ENCODE peak calls at places on chromosomes 2 and 18, in nine cellular contexts. I is endothelial cell, K is stomach, L is pancreas, F is BE2C, N is AG10803, B is NB4, W is uterus, S is heart right ventricle. T is an unnamed sample.
A peak's percentile ranks its signal among the peaks of the same experiment; 100 is the strongest.

GRCh38 chr2:152223997-152224396 is 48.4 kb upstream of the STAM2 start:
- DNase-seq in W (peak; percentile 27), N (no peak), K (no peak), I (no peak), L (no peak), S (no peak), F (no peak), B (no peak), T (no peak)

GRCh38 chr2:5846881-5847280 is 154.7 kb downstream of the SOX11 start:
- DNase-seq in I (no peak), B (no peak), K (no peak), S (no peak), N (peak; percentile 13), L (no peak), F (no peak), W (no peak), T (no peak)

GRCh38 chr2:25279091-25279651 is 62.6 kb downstream of the DNMT3A start:
- DNase-seq in I (no peak), B (peak; percentile 87), N (peak; percentile 28), L (peak; percentile 68), S (peak; percentile 50), F (peak; percentile 49), W (peak; percentile 66), K (peak; percentile 35), T (peak; percentile 54)

GRCh38 chr2:11073251-11073650 is 82.0 kb upstream of the SLC66A3 start:
- DNase-seq in K (peak; percentile 42), L (peak; percentile 39), N (peak; percentile 40), F (peak; percentile 52), B (peak; percentile 56), W (no peak), S (no peak), I (peak; percentile 74), T (no peak)

GRCh38 chr18:5972298-5972697 is 77.0 kb upstream of the TMEM200C start:
- DNase-seq in S (peak; percentile 27), N (no peak), I (no peak), B (no peak), K (no peak), F (no peak), L (no peak), W (no peak), T (no peak)

GRCh38 chr18:8699948-8700347 is 5.4 kb upstream of the MTCL1 start:
- DNase-seq in F (no peak), N (peak; percentile 94), I (no peak), B (peak; percentile 15), L (no peak), S (no peak), W (no peak), K (no peak), T (no peak)

GRCh38 chr2:84904717-84905174 is 710 bp upstream of the TMSB10 start:
- DNase-seq in N (peak; percentile 52), I (peak; percentile 56), B (peak; percentile 71), K (peak; percentile 83), S (peak; percentile 79), W (peak; percentile 71), F (no peak), L (peak; percentile 69), T (no peak)

GRCh38 chr18:48393776-48394175 is 15.4 kb downstream of the ZBTB7C start:
- DNase-seq in N (no peak), W (peak; percentile 31), S (no peak), K (no peak), L (no peak), I (no peak), B (no peak), F (no peak), T (no peak)

GRCh38 chr2:32977228-32977758 is 30.5 kb downstream of the LTBP1 start:
- DNase-seq in S (peak; percentile 85), L (peak; percentile 88), K (peak; percentile 90), I (no peak), B (no peak), N (no peak), F (peak; percentile 71), W (no peak), T (no peak)

GRCh38 chr18:73458186-73458964 is 590.6 kb upstream of the NETO1 start:
- DNase-seq in F (no peak), K (no peak), W (no peak), S (no peak), B (no peak), L (no peak), N (peak; percentile 33), I (no peak), T (no peak)

GRCh38 chr2:10157293-10157692 is 34.8 kb downstream of the RRM2 start:
- DNase-seq in L (no peak), W (no peak), K (no peak), B (peak; percentile 44), N (no peak), I (no peak), S (no peak), F (no peak), T (no peak)

GRCh38 chr18:23735021-23735464 is 45.8 kb downstream of the LAMA3 start:
- DNase-seq in L (no peak), K (no peak), W (no peak), I (no peak), F (no peak), N (no peak), B (no peak), S (no peak), T (no peak)

GRCh38 chr2:28392297-28393114 is at the start of gene FOSL2:
- DNase-seq in F (peak; percentile 97), L (peak; percentile 98), N (peak; percentile 100), S (peak; percentile 94), B (peak; percentile 100), K (peak; percentile 96), W (peak; percentile 96), I (peak; percentile 82), T (peak; percentile 78)

GRCh38 chr2:28391564-28392296 is 928 bp upstream of the FOSL2 start:
- DNase-seq in K (peak; percentile 93), S (peak; percentile 93), W (peak; percentile 91), N (peak; percentile 94), F (peak; percentile 76), L (peak; percentile 89), I (peak; percentile 57), B (peak; percentile 91), T (no peak)

GRCh38 chr2:28390857-28391563 is 1.6 kb upstream of the FOSL2 start:
- DNase-seq in F (peak; percentile 73), N (peak; percentile 91), K (peak; percentile 81), L (peak; percentile 73), B (no peak), W (peak; percentile 81), I (peak; percentile 67), S (peak; percentile 89), T (no peak)

GRCh38 chr2:28389399-28390240 is 3.0 kb upstream of the FOSL2 start:
- DNase-seq in K (no peak), B (no peak), F (no peak), N (no peak), W (no peak), I (no peak), S (no peak), L (no peak), T (no peak)

GRCh38 chr2:28390241-28390856 is 2.3 kb upstream of the FOSL2 start:
- DNase-seq in S (peak; percentile 87), W (peak; percentile 93), N (peak; percentile 96), I (peak; percentile 46), B (peak; percentile 88), K (peak; percentile 92), F (peak; percentile 84), L (peak; percentile 89), T (peak; percentile 56)
- TF ChIP-seq CTCF in S (no peak), W (peak; percentile 54), N (no peak), I (no peak), B (no peak), K (no peak), F (no peak), L (no peak), T (no peak)

DNA sequence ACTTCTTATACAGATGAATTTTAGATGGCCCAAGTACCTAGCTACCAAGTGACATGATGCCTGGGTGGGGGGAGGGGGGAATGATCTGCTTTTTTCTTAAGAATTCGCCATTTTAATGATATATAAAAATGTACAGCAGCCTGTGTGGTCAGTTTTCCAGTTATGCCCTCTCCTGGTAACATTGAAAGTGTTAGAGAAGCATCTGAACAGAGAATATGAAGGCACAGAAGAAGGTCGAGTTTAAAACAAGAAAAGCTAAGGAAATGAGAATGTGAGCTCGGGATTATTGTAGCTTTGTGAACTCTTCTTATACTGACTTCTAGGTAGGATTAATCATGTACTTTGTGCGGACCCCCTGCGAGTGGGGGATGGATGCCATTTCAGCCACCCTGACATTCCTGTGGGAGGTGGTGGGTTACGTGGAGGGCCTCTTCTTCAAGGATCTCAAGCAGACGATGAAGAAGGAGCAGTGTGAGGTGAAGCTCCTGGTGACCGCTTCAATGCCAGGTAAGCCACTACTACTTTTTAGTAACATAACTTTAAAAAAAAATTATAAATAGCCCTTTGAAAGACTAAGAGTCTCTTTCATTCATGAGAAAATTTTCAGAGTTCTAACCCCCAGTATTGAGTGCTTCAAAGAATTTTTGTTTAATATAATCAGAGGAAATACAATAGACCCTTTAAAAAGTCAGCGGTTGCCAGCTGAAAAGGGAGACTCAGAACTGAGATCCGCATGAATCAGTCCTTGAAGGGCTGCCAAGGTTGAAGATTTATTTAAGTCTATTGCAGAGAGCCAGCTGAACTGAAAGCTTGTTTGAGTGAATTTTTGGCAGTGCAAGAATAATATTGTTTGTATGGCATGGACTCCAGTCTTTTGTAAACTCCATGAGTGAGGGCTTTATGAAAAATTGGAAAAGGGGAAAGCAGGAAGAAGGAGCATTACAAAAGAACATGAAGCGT is 68.7 kb upstream of the RPE start:
- DNase-seq in N (peak; percentile 63), L (peak; percentile 73), K (peak; percentile 40), W (no peak), S (no peak), I (no peak), B (no peak), F (no peak), T (no peak)
- TF ChIP-seq CTCF in N (no peak), L (no peak), K (no peak), W (no peak), S (no peak), I (no peak), B (no peak), F (no peak), T (no peak)

GRCh38 chr18:29188760-29189159 is 1011.8 kb upstream of the CDH2 start:
- DNase-seq in I (no peak), S (no peak), W (no peak), N (no peak), B (no peak), L (no peak), K (no peak), F (no peak), T (no peak)

GRCh38 chr18:29196307-29196706 is 1019.4 kb upstream of the CDH2 start:
- DNase-seq in N (no peak), S (no peak), B (no peak), I (no peak), L (no peak), W (no peak), F (no peak), K (no peak), T (no peak)

GRCh38 chr18:29185801-29186200 is 1008.9 kb upstream of the CDH2 start:
- DNase-seq in W (no peak), K (no peak), B (no peak), F (no peak), S (no peak), N (no peak), L (no peak), I (no peak), T (no peak)

GRCh38 chr18:29191263-29191662 is 1014.3 kb upstream of the CDH2 start:
- DNase-seq in N (peak; percentile 41), L (no peak), K (no peak), B (peak; percentile 1), I (no peak), S (no peak), W (no peak), F (peak; percentile 1), T (no peak)
- TF ChIP-seq CTCF in N (peak; percentile 65), L (no peak), K (no peak), B (peak; percentile 12), I (no peak), S (no peak), W (no peak), F (peak; percentile 49), T (no peak)

GRCh38 chr2:8662239-8662879 is 19.5 kb upstream of the ID2 start:
- DNase-seq in L (no peak), S (no peak), F (no peak), K (no peak), N (peak; percentile 95), W (no peak), B (no peak), I (no peak), T (no peak)
- TF ChIP-seq CTCF in L (no peak), S (no peak), F (no peak), K (no peak), N (peak; percentile 52), W (no peak), B (no peak), I (no peak), T (no peak)

T was measured in activated B cell treated with CpG ODN at 0.5 μM for 24 hours.